ENCODE peak calls at places on chromosomes 12 and 14, in five cellular contexts. W is hepatic stellate cell; E is NCI-H1436 treated with DMSO at 0.1 percent for 48 hours; O is GM18507; G is stimulated activated CD8-positive, alpha-beta memory T cell treated with anti-CD3 and anti-CD28 coated beads, Interleukin-7, amount 100 ng/mL, for 24 hours. S is an unnamed sample.

GRCh38 chr14:52391866-52392600 is 77.9 kb downstream of the PTGER2 start:
- DNase-seq in W (no peak), E (no peak), O (no peak), G (no peak), S (no peak)

GRCh38 chr12:44889162-44889561 is 13.0 kb upstream of the NELL2 start:
- DNase-seq in W (no peak), E (no peak), O (no peak), G (no peak), S (peak; percentile 24)

GRCh38 chr14:102484316-102484715 is 25.3 kb downstream of the ANKRD9 start:
- DNase-seq in W (no peak), E (no peak), O (no peak), G (no peak), S (no peak)

GRCh38 chr12:39037115-39037514 is 131.7 kb upstream of the CPNE8 start:
- DNase-seq in W (no peak), E (no peak), O (no peak), G (no peak), S (peak; percentile 58)

GRCh38 chr14:50340945-50341344 is 28.8 kb downstream of the DMAC2L start:
- DNase-seq in W (no peak), E (no peak), O (no peak), G (no peak), S (peak; percentile 25)

GRCh38 chr12:108129017-108129812 is at the start of gene WSCD2:
- DNase-seq in W (peak; percentile 28), E (no peak), O (no peak), G (no peak), S (peak; percentile 91)

GRCh38 chr14:102778616-102779351 is 1.5 kb downstream of the TRAF3 start:
- DNase-seq in W (no peak), E (no peak), O (no peak), G (no peak), S (peak; percentile 72)

GRCh38 chr12:41965996-41966395 is 178.7 kb downstream of the GXYLT1 start:
- DNase-seq in W (no peak), E (no peak), O (no peak), G (no peak), S (no peak)

GRCh38 chr14:100048786-100049185 is 16.4 kb upstream of the EVL start:
- DNase-seq in W (no peak), E (no peak), O (no peak), G (no peak), S (no peak)

GRCh38 chr12:110073049-110073831 is 24.9 kb upstream of the C12orf76 start:
- DNase-seq in W (no peak), E (no peak), O (no peak), G (no peak), S (no peak)